ENCODE peak calls at places on chromosomes 3 and 15, in six cellular contexts. U is uterus, K is cardiac muscle cell, X is Peyer's patch, F is psoas muscle, R is AG04450. G is an unnamed sample.

GRCh38 chr3:143158549-143158988 is 39.0 kb downstream of the CHST2 start:
- DNase-seq in U (no peak), K (no peak), X (no peak), F (no peak), R (no peak), G (peak)

GRCh38 chr15:70197945-70198361 is 100.2 kb upstream of the TLE3 start:
- DNase-seq in U (no peak), K (no peak), X (no peak), F (no peak), R (no peak), G (no peak)

GRCh38 chr3:171755015-171755589 is 55.2 kb downstream of the PLD1 start:
- DNase-seq in U (no peak), K (no peak), X (no peak), F (no peak), R (no peak), G (no peak)

GRCh38 chr3:177420643-177421042 is 223.4 kb upstream of the TBL1XR1 start:
- DNase-seq in U (peak), K (no peak), X (no peak), F (no peak), R (no peak), G (no peak)

GRCh38 chr3:163468531-163469335 is 1609.6 kb downstream of the SI start:
- DNase-seq in U (no peak), K (no peak), X (no peak), F (no peak), R (no peak), G (no peak)

GRCh38 chr15:19944261-19944888 is 597.2 kb downstream of the GOLGA6L6 start:
- DNase-seq in U (no peak), K (no peak), X (no peak), F (no peak), R (no peak), G (no peak)

GRCh38 chr3:124032881-124033359 is 41.0 kb upstream of the ROPN1 start:
- DNase-seq in U (peak), K (peak), X (peak), F (peak), R (peak), G (no peak)

GRCh38 chr15:101458908-101459578 is 30.5 kb downstream of the PCSK6 start:
- DNase-seq in U (no peak), K (no peak), X (no peak), F (peak), R (no peak), G (no peak)

GRCh38 chr15:55909036-55909811 is 84.2 kb downstream of the NEDD4 start:
- DNase-seq in U (no peak), K (no peak), X (no peak), F (peak), R (no peak), G (peak)

GRCh38 chr15:81950841-81951414 is 94.9 kb downstream of the MEX3B start:
- DNase-seq in U (no peak), K (peak), X (no peak), F (no peak), R (no peak), G (no peak)

GRCh38 chr15:84818221-84819131 is 1.3 kb downstream of the ALPK3 start:
- DNase-seq in U (no peak), K (peak), X (no peak), F (peak), R (no peak), G (no peak)

GRCh38 chr15:99983894-99984293 is 250.7 kb upstream of the LYSMD4 start:
- DNase-seq in U (no peak), K (no peak), X (no peak), F (no peak), R (no peak), G (no peak)

GRCh38 chr3:143000525-143000924 is 845 bp upstream of the U2SURP start:
- DNase-seq in U (no peak), K (no peak), X (no peak), F (no peak), R (no peak), G (peak)

GRCh38 chr3:43870844-43871626 is 180.3 kb downstream of the ABHD5 start:
- DNase-seq in U (no peak), K (no peak), X (no peak), F (no peak), R (no peak), G (no peak)

GRCh38 chr3:111749171-111750170 is 109.6 kb upstream of the PHLDB2 start:
- DNase-seq in U (no peak), K (no peak), X (no peak), F (no peak), R (no peak), G (no peak)

GRCh38 chr15:74642328-74642723 is 26.7 kb downstream of the CLK3 start:
- DNase-seq in U (no peak), K (peak), X (no peak), F (no peak), R (no peak), G (no peak)

GRCh38 chr15:84151205-84151931 is 84.2 kb upstream of the GOLGA6L4 start:
- DNase-seq in U (peak), K (no peak), X (no peak), F (no peak), R (no peak), G (no peak)

GRCh38 chr3:178245385-178245778 is 290.9 kb upstream of the KCNMB2 start:
- DNase-seq in U (no peak), K (no peak), X (no peak), F (no peak), R (peak), G (no peak)

GRCh38 chr3:10817506-10817905 is 1.5 kb downstream of the SLC6A11 start:
- DNase-seq in U (no peak), K (no peak), X (no peak), F (no peak), R (no peak), G (no peak)

GRCh38 chr15:51708013-51708412 is 26.7 kb downstream of the SCG3 start:
- DNase-seq in U (peak), K (no peak), X (no peak), F (no peak), R (no peak), G (no peak)

GRCh38 chr3:186255703-186256331 is 106.2 kb downstream of the DGKG start:
- DNase-seq in U (no peak), K (peak), X (peak), F (no peak), R (no peak), G (no peak)

GRCh38 chr15:49686626-49687025 is 65.8 kb downstream of the DTWD1 start:
- DNase-seq in U (no peak), K (no peak), X (no peak), F (no peak), R (no peak), G (peak)

GRCh38 chr3:59580499-59580898 is 530.7 kb upstream of the CFAP20DC start:
- DNase-seq in U (no peak), K (no peak), X (no peak), F (no peak), R (no peak), G (no peak)

GRCh38 chr15:40930430-40931299 is 1.5 kb downstream of the DLL4 start:
- DNase-seq in U (peak), K (peak), X (peak), F (peak), R (no peak), G (no peak)

GRCh38 chr3:181176610-181177009 is 187.1 kb upstream of the DNAJC19 start:
- DNase-seq in U (peak), K (peak), X (peak), F (peak), R (peak), G (no peak)

GRCh38 chr3:42518800-42519567 is 16.5 kb downstream of the VIPR1 start:
- DNase-seq in U (no peak), K (peak), X (no peak), F (no peak), R (no peak), G (no peak)

GRCh38 chr15:90435652-90436337 is 47.8 kb downstream of the IQGAP1 start:
- DNase-seq in U (no peak), K (no peak), X (no peak), F (no peak), R (no peak), G (no peak)

GRCh38 chr3:106392905-106393304 is 524.1 kb upstream of the CBLB start:
- DNase-seq in U (no peak), K (no peak), X (no peak), F (no peak), R (no peak), G (no peak)

GRCh38 chr15:36797128-36797527 is 217.7 kb downstream of the CDIN1 start:
- DNase-seq in U (no peak), K (no peak), X (no peak), F (no peak), R (no peak), G (no peak)

GRCh38 chr3:187456268-187456667 is 88.1 kb downstream of the RTP4 start:
- DNase-seq in U (peak), K (no peak), X (no peak), F (peak), R (no peak), G (no peak)

GRCh38 chr3:112605285-112605684 is 35.7 kb downstream of the CCDC80 start:
- DNase-seq in U (no peak), K (no peak), X (no peak), F (no peak), R (peak), G (no peak)

GRCh38 chr3:58215317-58216025 is 4.7 kb upstream of the DNASE1L3 start:
- DNase-seq in U (no peak), K (no peak), X (no peak), F (no peak), R (no peak), G (no peak)

GRCh38 chr3:58218904-58219303 is 8.1 kb upstream of the DNASE1L3 start:
- DNase-seq in U (no peak), K (no peak), X (no peak), F (no peak), R (no peak), G (no peak)

GRCh38 chr3:58217209-58217811 is 6.5 kb upstream of the DNASE1L3 start:
- DNase-seq in U (peak), K (peak), X (peak), F (peak), R (no peak), G (peak)

GRCh38 chr3:58214484-58215316 is 3.9 kb upstream of the DNASE1L3 start:
- DNase-seq in U (no peak), K (no peak), X (peak), F (no peak), R (no peak), G (peak)

GRCh38 chr3:58216496-58217197 is 5.9 kb upstream of the DNASE1L3 start:
- DNase-seq in U (no peak), K (no peak), X (no peak), F (no peak), R (no peak), G (peak)
- H3K27ac ChIP-seq in U (no peak), K (no peak), X (no peak), F (no peak), R (no peak), G (peak)

GRCh38 chr3:195580733-195581443 is 2.9 kb downstream of the APOD start:
- DNase-seq in U (no peak), K (peak), X (no peak), F (no peak), R (peak), G (no peak)

GRCh38 chr3:195579281-195579680 is 4.5 kb downstream of the APOD start:
- DNase-seq in U (no peak), K (no peak), X (no peak), F (no peak), R (no peak), G (no peak)

GRCh38 chr3:195577645-195578177 is 6.0 kb downstream of the APOD start:
- DNase-seq in U (no peak), K (no peak), X (no peak), F (no peak), R (no peak), G (no peak)

GRCh38 chr3:195574497-195575304 is 9.0 kb downstream of the APOD start:
- DNase-seq in U (no peak), K (no peak), X (no peak), F (no peak), R (no peak), G (no peak)

GRCh38 chr3:195578565-195578964 is 5.2 kb downstream of the APOD start:
- DNase-seq in U (no peak), K (no peak), X (no peak), F (no peak), R (no peak), G (no peak)
- H3K27ac ChIP-seq in U (no peak), K (no peak), X (no peak), F (no peak), R (no peak), G (no peak)

GRCh38 chr3:39191773-39192172 is 622 bp downstream of the XIRP1 start:
- DNase-seq in U (no peak), K (no peak), X (no peak), F (no peak), R (no peak), G (no peak)
- H3K27ac ChIP-seq in U (no peak), K (peak), X (no peak), F (peak), R (no peak), G (no peak)

GRCh38 chr3:72482589-72483249 is 365.5 kb downstream of the SHQ1 start:
- DNase-seq in U (peak), K (peak), X (peak), F (peak), R (peak), G (no peak)

GRCh38 chr3:72480366-72480765 is 367.9 kb downstream of the SHQ1 start:
- DNase-seq in U (no peak), K (no peak), X (no peak), F (no peak), R (no peak), G (no peak)

GRCh38 chr3:72481542-72481941 is 366.7 kb downstream of the SHQ1 start:
- DNase-seq in U (no peak), K (no peak), X (no peak), F (no peak), R (no peak), G (no peak)

GRCh38 chr3:72485649-72486048 is 362.6 kb downstream of the SHQ1 start:
- DNase-seq in U (no peak), K (no peak), X (no peak), F (peak), R (no peak), G (no peak)

DNA sequence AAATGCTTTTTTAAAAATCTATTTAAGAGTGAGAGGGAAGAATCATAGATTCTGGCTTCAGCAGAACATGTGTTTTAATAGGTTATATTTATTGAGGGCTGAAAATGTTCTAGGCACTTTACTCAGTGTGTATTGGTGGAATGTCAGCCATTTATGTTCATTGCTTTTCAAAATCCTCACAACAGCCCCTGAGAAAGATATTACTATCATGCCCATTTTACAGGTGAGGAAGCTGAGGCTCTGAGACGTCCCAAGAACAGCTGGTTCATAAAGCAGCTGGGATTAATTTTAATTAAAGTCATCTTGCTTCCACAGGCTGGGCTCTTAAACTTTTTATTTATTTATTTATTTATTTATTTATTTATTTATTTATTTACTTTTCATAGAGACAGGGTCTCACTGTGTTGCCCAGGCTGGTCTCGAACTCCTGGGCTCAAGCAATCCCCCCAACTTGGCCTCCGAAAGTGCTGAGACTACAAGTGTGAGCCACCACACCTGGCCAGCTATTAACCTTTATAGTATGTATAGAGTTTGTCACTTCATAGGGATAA is 364.6 kb downstream of the SHQ1 start:
- DNase-seq in U (no peak), K (no peak), X (no peak), F (no peak), R (no peak), G (no peak)
- H3K27ac ChIP-seq in U (peak), K (no peak), X (no peak), F (peak), R (no peak), G (no peak)

DNA sequence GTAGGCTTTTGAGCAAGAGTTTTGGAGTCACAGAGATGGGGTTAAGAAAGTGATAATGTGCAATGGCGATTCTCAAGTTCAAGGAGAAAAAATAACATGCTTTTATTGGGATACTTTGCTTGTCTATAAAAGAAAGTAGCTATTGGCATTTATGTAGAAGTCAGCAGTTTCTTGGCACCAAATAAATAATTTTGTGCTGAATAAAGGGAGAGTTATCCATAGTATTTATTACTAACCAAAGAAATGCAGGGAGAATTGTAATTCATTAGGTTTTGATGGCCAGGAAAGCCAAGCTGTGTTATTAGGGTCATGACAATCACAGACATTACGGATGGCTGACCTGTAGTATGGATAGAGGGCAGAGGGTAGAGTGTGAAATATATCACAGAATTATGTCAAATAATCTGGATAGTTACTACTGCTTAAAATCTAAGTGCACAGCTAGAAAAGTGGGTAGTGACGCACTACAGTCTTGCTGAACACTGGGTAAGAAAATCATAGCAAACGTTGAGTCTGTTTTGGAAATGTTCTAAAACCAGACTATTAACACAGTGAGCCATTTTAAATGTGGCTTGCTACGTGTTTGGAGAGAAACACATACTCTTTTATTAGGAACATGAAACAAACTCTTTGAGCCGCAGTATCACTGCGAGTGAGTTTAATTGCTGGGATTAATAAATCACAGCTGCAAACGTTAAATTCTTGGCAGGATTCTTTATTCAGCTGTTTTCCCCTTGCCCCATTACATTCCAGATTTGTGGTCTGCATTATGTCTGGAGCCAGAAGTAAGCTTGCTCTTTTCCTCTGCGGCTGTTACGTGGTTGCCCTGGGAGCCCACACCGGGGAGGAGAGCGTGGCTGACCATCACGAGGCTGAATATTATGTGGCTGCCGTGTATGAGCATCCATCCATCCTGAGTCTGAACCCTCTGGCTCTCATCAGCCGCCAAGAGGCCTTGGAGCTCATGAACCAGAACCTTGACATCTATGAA is 33.4 kb downstream of the BTD start:
- DNase-seq in U (peak), K (no peak), X (no peak), F (peak), R (no peak), G (no peak)
- H3K27ac ChIP-seq in U (peak), K (no peak), X (peak), F (peak), R (peak), G (no peak)

GRCh38 chr3:74844428-74844827 is 230.0 kb upstream of the CNTN3 start:
- DNase-seq in U (no peak), K (no peak), X (no peak), F (no peak), R (no peak), G (peak)
- H3K27ac ChIP-seq in U (no peak), K (no peak), X (no peak), F (no peak), R (no peak), G (peak)

DNA sequence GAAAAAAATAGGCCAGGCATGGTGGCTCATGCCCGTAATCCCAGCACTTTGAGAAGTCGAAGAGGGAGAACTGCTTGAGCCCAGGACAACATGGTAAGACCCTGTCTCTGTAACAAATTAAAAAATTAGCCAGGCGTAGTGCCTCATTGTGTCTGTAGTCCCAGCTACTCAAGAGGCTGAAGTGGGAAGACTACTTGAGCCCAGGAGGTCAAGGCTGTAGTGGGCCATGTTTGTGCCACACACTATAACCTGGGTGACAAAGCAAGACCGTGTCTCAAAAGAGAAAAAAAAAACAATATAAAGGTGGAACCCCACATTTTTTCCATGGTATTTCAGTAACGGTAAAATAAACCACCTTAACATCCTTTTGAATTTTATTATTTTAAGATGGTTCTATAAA is 69.9 kb downstream of the DENND4A start:
- DNase-seq in U (no peak), K (no peak), X (no peak), F (no peak), R (no peak), G (no peak)
- H3K27ac ChIP-seq in U (no peak), K (no peak), X (no peak), F (no peak), R (no peak), G (no peak)